ENCODE peak calls at places on chromosome 15, in eight cellular contexts. G is left cardiac atrium; V is stimulated activated CD4-positive, alpha-beta T cell treated with anti-CD3 and anti-CD28 coated beads, Interleukin-1b, Interleukin-23, amount 100 ng/mL, for 24 hours; R is epithelial cell of esophagus; Y is HTR-8/SVneo; Q is AG08395; Z is NCI-H774; A is heart left ventricle. B is an unnamed sample.

GRCh38 chr15:23422099-23422945 is 24.7 kb downstream of the GOLGA6L2 start:
- DNase-seq in G (no peak), V (no peak), R (no peak), Y (no peak), Q (no peak), Z (no peak), A (no peak), B (no peak)

GRCh38 chr15:61528590-61528929 is 299.5 kb upstream of the RORA start:
- DNase-seq in G (no peak), V (no peak), R (no peak), Y (no peak), Q (no peak), Z (no peak), A (no peak), B (no peak)

GRCh38 chr15:35850284-35850683 is 304.3 kb upstream of the DPH6 start:
- DNase-seq in G (no peak), V (no peak), R (no peak), Y (no peak), Q (no peak), Z (no peak), A (no peak), B (no peak)

GRCh38 chr15:84981711-84982300 is at the start of gene PDE8A:
- DNase-seq in G (peak), V (peak), R (peak), Y (peak), Q (peak), Z (peak), A (peak), B (peak)

GRCh38 chr15:66842710-66843441 is 140.8 kb downstream of the SMAD6 start:
- DNase-seq in G (peak), V (no peak), R (peak), Y (peak), Q (peak), Z (no peak), A (peak), B (peak)

GRCh38 chr15:59565299-59565698 is 46.3 kb upstream of the GCNT3 start:
- DNase-seq in G (no peak), V (no peak), R (no peak), Y (no peak), Q (no peak), Z (no peak), A (no peak), B (no peak)

GRCh38 chr15:45714501-45715488 is 80.0 kb downstream of the SQOR start:
- DNase-seq in G (peak), V (no peak), R (peak), Y (no peak), Q (peak), Z (peak), A (peak), B (peak)

GRCh38 chr15:48645558-48646330 is at the start of gene FBN1:
- DNase-seq in G (peak), V (no peak), R (peak), Y (peak), Q (peak), Z (peak), A (peak), B (peak)

GRCh38 chr15:90619468-90619867 is 89.7 kb downstream of the CRTC3 start:
- DNase-seq in G (no peak), V (no peak), R (no peak), Y (no peak), Q (no peak), Z (no peak), A (no peak), B (no peak)

GRCh38 chr15:23002920-23003319 is 22.8 kb upstream of the CYFIP1 start:
- DNase-seq in G (no peak), V (no peak), R (no peak), Y (no peak), Q (no peak), Z (no peak), A (no peak), B (no peak)

GRCh38 chr15:92846716-92847115 is 53.4 kb upstream of the CHD2 start:
- DNase-seq in G (no peak), V (no peak), R (no peak), Y (no peak), Q (peak), Z (no peak), A (no peak), B (no peak)

GRCh38 chr15:45143056-45143455 is 13.3 kb downstream of the DUOX1 start:
- DNase-seq in G (no peak), V (no peak), R (no peak), Y (no peak), Q (no peak), Z (no peak), A (no peak), B (no peak)

GRCh38 chr15:37764733-37765191 is 169.7 kb upstream of the TMCO5A start:
- DNase-seq in G (no peak), V (no peak), R (peak), Y (peak), Q (peak), Z (no peak), A (no peak), B (no peak)

GRCh38 chr15:69462030-69462492 is 9.4 kb downstream of the RPLP1 start:
- DNase-seq in G (peak), V (no peak), R (no peak), Y (no peak), Q (no peak), Z (no peak), A (peak), B (peak)

GRCh38 chr15:67551207-67551743 is 8.8 kb downstream of the MAP2K5 start:
- DNase-seq in G (no peak), V (no peak), R (no peak), Y (no peak), Q (no peak), Z (no peak), A (no peak), B (no peak)

GRCh38 chr15:80234883-80235282 is 17.1 kb downstream of the CTXND1 start:
- DNase-seq in G (peak), V (peak), R (peak), Y (no peak), Q (peak), Z (no peak), A (no peak), B (peak)

GRCh38 chr15:65206750-65207149 is 4.5 kb downstream of the CILP start:
- DNase-seq in G (no peak), V (no peak), R (no peak), Y (no peak), Q (no peak), Z (no peak), A (no peak), B (no peak)

GRCh38 chr15:72782274-72782992 is 1.1 kb downstream of the ADPGK start:
- DNase-seq in G (no peak), V (no peak), R (no peak), Y (no peak), Q (peak), Z (no peak), A (no peak), B (no peak)

GRCh38 chr15:81296673-81297072 is 27.3 kb downstream of the STARD5 start:
- DNase-seq in G (peak), V (peak), R (no peak), Y (no peak), Q (no peak), Z (no peak), A (peak), B (peak)

GRCh38 chr15:59485036-59485435 is 47.0 kb downstream of the FAM81A start:
- DNase-seq in G (no peak), V (no peak), R (no peak), Y (no peak), Q (no peak), Z (no peak), A (no peak), B (no peak)

GRCh38 chr15:73081321-73081958 is 29.2 kb downstream of the NEO1 start:
- DNase-seq in G (no peak), V (no peak), R (peak), Y (peak), Q (peak), Z (peak), A (peak), B (no peak)

GRCh38 chr15:81064253-81064652 is 63.5 kb downstream of the TLNRD1 start:
- DNase-seq in G (no peak), V (no peak), R (no peak), Y (no peak), Q (no peak), Z (no peak), A (no peak), B (no peak)

GRCh38 chr15:72864681-72865080 is 81.1 kb upstream of the ADPGK start:
- DNase-seq in G (no peak), V (no peak), R (no peak), Y (no peak), Q (no peak), Z (no peak), A (no peak), B (no peak)

B was measured in Right ventricle myocardium superior.